ENCODE peak calls at places on chromosomes 12 and 14, in four cellular contexts. V is IMR-90; W is H1; Z is central memory CD4-positive, alpha-beta T cell. K is an unnamed sample.

GRCh38 chr12:4242595-4242994 is 31.0 kb upstream of the CCND2 start:
- DNase-seq in Z (no peak), W (no peak), V (no peak), K (no peak)

GRCh38 chr14:68784298-68784910 is 8.5 kb downstream of the ZFP36L1 start:
- DNase-seq in V (no peak), W (peak), Z (no peak), K (no peak)

GRCh38 chr14:59245809-59246295 is 57.4 kb downstream of the DAAM1 start:
- DNase-seq in V (no peak), W (no peak), Z (no peak), K (no peak)

GRCh38 chr12:45745861-45746277 is 16.4 kb downstream of the ARID2 start:
- DNase-seq in Z (peak), V (peak), W (no peak), K (no peak)

GRCh38 chr12:110689002-110689600 is at the start of gene HVCN1:
- DNase-seq in V (no peak), W (peak), Z (no peak), K (peak)

GRCh38 chr12:131466932-131467331 is 244.0 kb upstream of the SFSWAP start:
- DNase-seq in Z (no peak), W (no peak), V (no peak), K (no peak)

GRCh38 chr14:105891631-105892452 is 365.5 kb downstream of the TMEM121 start:
- DNase-seq in V (no peak), Z (no peak), W (no peak), K (peak)

GRCh38 chr12:120117961-120118709 is 1.6 kb upstream of the RAB35 start:
- DNase-seq in V (peak), W (no peak), Z (no peak), K (no peak)

GRCh38 chr12:22588817-22589216 is 36.2 kb upstream of the ETNK1 start:
- DNase-seq in V (no peak), W (no peak), Z (no peak), K (no peak)

GRCh38 chr14:26004342-26004741 is 593.5 kb downstream of the NOVA1 start:
- DNase-seq in Z (no peak), V (no peak), W (no peak), K (no peak)

GRCh38 chr12:121170581-121171260 is 38.0 kb downstream of the P2RX7 start:
- DNase-seq in W (no peak), V (no peak), Z (no peak), K (no peak)

GRCh38 chr12:85280138-85280983 is at the start of gene ALX1:
- DNase-seq in Z (no peak), W (peak), V (peak), K (peak)

K was measured in aorta.